ENCODE peak calls at places on chromosome 10, in eight cellular contexts. One of them, this sample, is unnamed.
A peak's percentile ranks its signal among the peaks of the same experiment; 100 is the strongest.

GRCh38 chr10:63628526-63629362 is 107.5 kb downstream of the REEP3 start:
- DNase-seq in pancreas: peak; percentile 60
- DNase-seq in PC-3: no peak
- DNase-seq in A549: no peak
- DNase-seq in CD8-positive, alpha-beta T cell: no peak
- DNase-seq in tibial artery: peak; percentile 73
- DNase-seq in fibroblast of lung: peak; percentile 52
- DNase-seq in esophagus squamous epithelium: no peak
- DNase-seq in this sample: peak; percentile 88

GRCh38 chr10:52031771-52032170 is 282.3 kb upstream of the DKK1 start:
- DNase-seq in tibial artery: no peak
- DNase-seq in fibroblast of lung: peak; percentile 37
- DNase-seq in pancreas: no peak
- DNase-seq in CD8-positive, alpha-beta T cell: no peak
- DNase-seq in PC-3: no peak
- DNase-seq in esophagus squamous epithelium: no peak
- DNase-seq in A549: no peak
- DNase-seq in this sample: no peak

GRCh38 chr10:1037098-1037497 is 11.4 kb upstream of the IDI2 start:
- DNase-seq in pancreas: no peak
- DNase-seq in tibial artery: no peak
- DNase-seq in A549: no peak
- DNase-seq in PC-3: no peak
- DNase-seq in CD8-positive, alpha-beta T cell: no peak
- DNase-seq in esophagus squamous epithelium: no peak
- DNase-seq in fibroblast of lung: no peak
- DNase-seq in this sample: no peak

GRCh38 chr10:114618722-114619121 is 39.4 kb downstream of the ABLIM1 start:
- DNase-seq in PC-3: no peak
- DNase-seq in pancreas: no peak
- DNase-seq in esophagus squamous epithelium: no peak
- DNase-seq in CD8-positive, alpha-beta T cell: no peak
- DNase-seq in tibial artery: no peak
- DNase-seq in fibroblast of lung: no peak
- DNase-seq in A549: no peak
- DNase-seq in this sample: no peak

GRCh38 chr10:124959564-124959963 is 17.6 kb downstream of the ZRANB1 start:
- DNase-seq in PC-3: no peak
- DNase-seq in fibroblast of lung: no peak
- DNase-seq in A549: no peak
- DNase-seq in pancreas: no peak
- DNase-seq in CD8-positive, alpha-beta T cell: no peak
- DNase-seq in esophagus squamous epithelium: no peak
- DNase-seq in tibial artery: no peak
- DNase-seq in this sample: no peak

GRCh38 chr10:52308251-52309031 is 5.6 kb upstream of the DKK1 start:
- DNase-seq in fibroblast of lung: peak; percentile 85
- DNase-seq in A549: peak; percentile 62
- DNase-seq in pancreas: peak; percentile 49
- DNase-seq in esophagus squamous epithelium: no peak
- DNase-seq in PC-3: peak; percentile 94
- DNase-seq in tibial artery: peak; percentile 68
- DNase-seq in CD8-positive, alpha-beta T cell: no peak
- DNase-seq in this sample: peak; percentile 36

GRCh38 chr10:75465110-75465509 is 33.7 kb downstream of the LRMDA start:
- DNase-seq in fibroblast of lung: no peak
- DNase-seq in PC-3: no peak
- DNase-seq in pancreas: no peak
- DNase-seq in esophagus squamous epithelium: no peak
- DNase-seq in CD8-positive, alpha-beta T cell: no peak
- DNase-seq in tibial artery: no peak
- DNase-seq in A549: no peak
- DNase-seq in this sample: no peak

GRCh38 chr10:120951288-120951687 is 100.1 kb downstream of the WDR11 start:
- DNase-seq in tibial artery: no peak
- DNase-seq in CD8-positive, alpha-beta T cell: no peak
- DNase-seq in esophagus squamous epithelium: no peak
- DNase-seq in pancreas: no peak
- DNase-seq in fibroblast of lung: no peak
- DNase-seq in PC-3: no peak
- DNase-seq in A549: no peak
- DNase-seq in this sample: no peak

GRCh38 chr10:8404721-8405120 is 350.2 kb downstream of the GATA3 start:
- DNase-seq in PC-3: peak; percentile 47
- DNase-seq in pancreas: no peak
- DNase-seq in A549: no peak
- DNase-seq in tibial artery: no peak
- DNase-seq in esophagus squamous epithelium: no peak
- DNase-seq in fibroblast of lung: no peak
- DNase-seq in CD8-positive, alpha-beta T cell: peak; percentile 64
- DNase-seq in this sample: no peak

GRCh38 chr10:18650618-18651017 is 769 bp downstream of the NSUN6 start:
- DNase-seq in PC-3: no peak
- DNase-seq in tibial artery: no peak
- DNase-seq in pancreas: no peak
- DNase-seq in esophagus squamous epithelium: no peak
- DNase-seq in A549: no peak
- DNase-seq in fibroblast of lung: no peak
- DNase-seq in CD8-positive, alpha-beta T cell: no peak
- DNase-seq in this sample: no peak

GRCh38 chr10:93746844-93747284 is 10.9 kb upstream of the LGI1 start:
- DNase-seq in esophagus squamous epithelium: no peak
- DNase-seq in tibial artery: no peak
- DNase-seq in pancreas: no peak
- DNase-seq in A549: peak; percentile 35
- DNase-seq in CD8-positive, alpha-beta T cell: no peak
- DNase-seq in PC-3: peak; percentile 94
- DNase-seq in fibroblast of lung: peak; percentile 90
- DNase-seq in this sample: no peak

GRCh38 chr10:104642311-104643022 is 1.4 kb downstream of the SORCS3 start:
- DNase-seq in pancreas: no peak
- DNase-seq in esophagus squamous epithelium: no peak
- DNase-seq in tibial artery: no peak
- DNase-seq in CD8-positive, alpha-beta T cell: no peak
- DNase-seq in A549: peak; percentile 46
- DNase-seq in fibroblast of lung: no peak
- DNase-seq in PC-3: no peak
- DNase-seq in this sample: peak; percentile 14
- TF ChIP-seq CTCF in pancreas: no peak
- TF ChIP-seq CTCF in esophagus squamous epithelium: no peak
- TF ChIP-seq CTCF in tibial artery: no peak
- TF ChIP-seq CTCF in CD8-positive, alpha-beta T cell: no peak
- TF ChIP-seq CTCF in A549: peak; percentile 40
- TF ChIP-seq CTCF in fibroblast of lung: peak; percentile 12
- TF ChIP-seq CTCF in PC-3: no peak
- TF ChIP-seq CTCF in this sample: peak; percentile 41

DNA sequence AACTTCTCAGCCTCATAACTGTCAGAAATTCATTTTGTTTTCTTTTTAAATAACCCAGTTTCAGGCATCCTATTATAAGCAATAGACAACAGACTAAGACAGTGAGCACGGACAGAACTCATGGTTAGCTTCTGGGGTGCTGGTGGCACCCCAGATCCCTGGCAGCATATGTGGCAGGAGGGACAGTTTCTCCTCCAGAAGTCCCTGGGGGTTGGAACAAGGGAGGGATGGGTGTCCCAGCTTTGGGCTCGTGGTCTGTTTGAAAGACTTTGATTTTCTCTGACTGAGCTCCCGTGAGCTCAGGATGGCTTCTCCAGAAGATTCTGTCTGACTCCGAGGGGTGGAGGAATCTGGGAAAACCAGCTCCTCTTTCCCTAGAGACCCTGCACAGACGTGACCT is 421.0 kb downstream of the GLRX3 start:
- DNase-seq in A549: no peak
- DNase-seq in tibial artery: no peak
- DNase-seq in fibroblast of lung: no peak
- DNase-seq in pancreas: no peak
- DNase-seq in CD8-positive, alpha-beta T cell: no peak
- DNase-seq in PC-3: no peak
- DNase-seq in esophagus squamous epithelium: no peak
- DNase-seq in this sample: no peak
- H3K4me1 ChIP-seq in A549: no peaks in the 10 kb centered on the region
- H3K4me1 ChIP-seq in tibial artery: no peaks in the 10 kb centered on the region
- H3K4me1 ChIP-seq in fibroblast of lung: no peaks in the 10 kb centered on the region
- H3K4me1 ChIP-seq in pancreas: no peaks in the 10 kb centered on the region
- H3K4me1 ChIP-seq in CD8-positive, alpha-beta T cell: no peaks in the 10 kb centered on the region
- H3K4me1 ChIP-seq in PC-3: no peaks in the 10 kb centered on the region
- H3K4me1 ChIP-seq in esophagus squamous epithelium: no peaks in the 10 kb centered on the region
- H3K4me1 ChIP-seq in this sample: no peaks in the 10 kb centered on the region

GRCh38 chr10:101122270-101123084 is 8.6 kb upstream of the TLX1 start:
- DNase-seq in pancreas: no peak
- DNase-seq in tibial artery: no peak
- DNase-seq in fibroblast of lung: no peak
- DNase-seq in PC-3: no peak
- DNase-seq in A549: no peak
- DNase-seq in esophagus squamous epithelium: no peak
- DNase-seq in CD8-positive, alpha-beta T cell: no peak
- DNase-seq in this sample: no peak
- H3K4me3 ChIP-seq in pancreas: no peak overlapping the region
- H3K4me3 ChIP-seq in tibial artery: no peak overlapping the region
- H3K4me3 ChIP-seq in fibroblast of lung: no peak overlapping the region
- H3K4me3 ChIP-seq in PC-3: peak overlapping the region; percentile 65
- H3K4me3 ChIP-seq in A549: no peak overlapping the region
- H3K4me3 ChIP-seq in esophagus squamous epithelium: no peak overlapping the region
- H3K4me3 ChIP-seq in CD8-positive, alpha-beta T cell: no peak overlapping the region
- H3K4me3 ChIP-seq in this sample: peak overlapping the region; percentile 37

GRCh38 chr10:69383485-69384089 is 33.1 kb downstream of the TACR2 start:
- DNase-seq in esophagus squamous epithelium: no peak
- DNase-seq in CD8-positive, alpha-beta T cell: no peak
- DNase-seq in PC-3: no peak
- DNase-seq in A549: no peak
- DNase-seq in pancreas: no peak
- DNase-seq in fibroblast of lung: peak; percentile 73
- DNase-seq in tibial artery: no peak
- DNase-seq in this sample: peak; percentile 40
- TF ChIP-seq CTCF in esophagus squamous epithelium: no peak
- TF ChIP-seq CTCF in CD8-positive, alpha-beta T cell: no peak
- TF ChIP-seq CTCF in PC-3: peak; percentile 22
- TF ChIP-seq CTCF in A549: peak; percentile 20
- TF ChIP-seq CTCF in pancreas: no peak
- TF ChIP-seq CTCF in fibroblast of lung: peak; percentile 33
- TF ChIP-seq CTCF in tibial artery: no peak
- TF ChIP-seq CTCF in this sample: peak; percentile 20

GRCh38 chr10:131429942-131430341 is 118.4 kb upstream of the TCERG1L start:
- DNase-seq in PC-3: no peak
- DNase-seq in pancreas: no peak
- DNase-seq in esophagus squamous epithelium: no peak
- DNase-seq in CD8-positive, alpha-beta T cell: no peak
- DNase-seq in tibial artery: no peak
- DNase-seq in A549: no peak
- DNase-seq in fibroblast of lung: no peak
- DNase-seq in this sample: no peak
- H3K4me1 ChIP-seq in PC-3: no peaks in the 10 kb centered on the region
- H3K4me1 ChIP-seq in pancreas: no peaks in the 10 kb centered on the region
- H3K4me1 ChIP-seq in esophagus squamous epithelium: no peaks in the 10 kb centered on the region
- H3K4me1 ChIP-seq in CD8-positive, alpha-beta T cell: no peaks in the 10 kb centered on the region
- H3K4me1 ChIP-seq in tibial artery: no peaks in the 10 kb centered on the region
- H3K4me1 ChIP-seq in A549: no peaks in the 10 kb centered on the region
- H3K4me1 ChIP-seq in fibroblast of lung: no peaks in the 10 kb centered on the region
- H3K4me1 ChIP-seq in this sample: no peaks in the 10 kb centered on the region

DNA sequence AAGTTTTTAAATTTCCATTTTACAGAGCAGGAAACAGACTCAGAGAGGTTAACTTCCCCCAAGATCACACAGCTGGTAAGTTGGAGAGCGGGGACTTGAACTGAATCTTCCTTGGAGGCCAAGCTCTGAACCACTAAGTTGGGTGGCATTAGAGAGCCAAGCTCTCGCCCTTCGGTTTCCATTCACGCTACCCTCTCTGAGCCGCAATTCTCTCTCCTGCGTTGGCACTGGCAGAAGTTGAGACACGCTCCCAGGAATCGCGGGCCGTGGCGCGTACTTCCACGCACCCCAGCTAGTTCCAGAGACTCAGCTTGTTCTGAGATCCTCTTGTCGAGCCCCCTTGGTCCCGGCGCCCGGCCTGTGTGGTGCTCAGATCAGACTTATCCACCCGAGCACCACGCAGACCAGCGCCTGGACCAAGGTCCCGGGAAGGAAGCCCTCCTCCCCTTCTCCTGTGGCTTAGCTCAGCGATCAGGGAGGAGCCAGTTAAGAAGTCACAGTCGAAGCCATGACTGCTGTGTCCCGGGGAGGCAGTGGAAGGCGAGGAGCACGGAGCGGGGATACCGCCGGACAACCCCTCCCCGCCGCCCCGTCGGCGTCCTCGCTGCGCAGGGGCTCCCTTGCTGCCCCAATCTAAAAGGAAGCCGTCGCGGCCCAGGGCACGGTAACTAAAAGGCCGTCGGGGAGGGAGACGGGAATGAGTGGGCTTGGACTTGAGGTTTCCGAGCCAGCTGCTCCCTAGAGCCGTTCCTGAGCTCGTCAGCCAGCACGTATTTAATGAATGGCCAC is 29.5 kb upstream of the VAX1 start:
- DNase-seq in pancreas: no peak
- DNase-seq in A549: no peak
- DNase-seq in PC-3: no peak
- DNase-seq in CD8-positive, alpha-beta T cell: no peak
- DNase-seq in tibial artery: no peak
- DNase-seq in fibroblast of lung: no peak
- DNase-seq in esophagus squamous epithelium: no peak
- DNase-seq in this sample: no peak
- H3K4me3 ChIP-seq in pancreas: no peak overlapping the region
- H3K4me3 ChIP-seq in A549: no peak overlapping the region
- H3K4me3 ChIP-seq in PC-3: peak overlapping the region; percentile 58
- H3K4me3 ChIP-seq in CD8-positive, alpha-beta T cell: no peak overlapping the region
- H3K4me3 ChIP-seq in tibial artery: no peak overlapping the region
- H3K4me3 ChIP-seq in fibroblast of lung: no peak overlapping the region
- H3K4me3 ChIP-seq in esophagus squamous epithelium: peak overlapping the region; percentile 2
- H3K4me3 ChIP-seq in this sample: no peak overlapping the region

GRCh38 chr10:97445722-97446639 is at the start of the genes EXOSC1 and ZDHHC16:
- DNase-seq in PC-3: peak; percentile 94
- DNase-seq in CD8-positive, alpha-beta T cell: peak; percentile 89
- DNase-seq in tibial artery: peak; percentile 95
- DNase-seq in pancreas: peak; percentile 91
- DNase-seq in fibroblast of lung: peak; percentile 95
- DNase-seq in esophagus squamous epithelium: peak; percentile 55
- DNase-seq in A549: peak; percentile 100
- DNase-seq in this sample: peak; percentile 85
- TF ChIP-seq CTCF in PC-3: no peak
- TF ChIP-seq CTCF in CD8-positive, alpha-beta T cell: no peak
- TF ChIP-seq CTCF in tibial artery: no peak
- TF ChIP-seq CTCF in pancreas: no peak
- TF ChIP-seq CTCF in fibroblast of lung: no peak
- TF ChIP-seq CTCF in esophagus squamous epithelium: peak; percentile 37
- TF ChIP-seq CTCF in A549: no peak
- TF ChIP-seq CTCF in this sample: no peak